ENCODE peak calls at places on chromosomes 13 and 19, in seven cellular contexts. E is adrenal gland, H is mammary epithelial cell, G is breast epithelium, D is lung, R is psoas muscle, P is left ventricle myocardium inferior. B is an unnamed sample.

GRCh38 chr19:35992902-35993765 is 1.9 kb upstream of the SDHAF1 start:
- DNase-seq in E (no peak), H (peak; percentile 76), G (no peak), D (no peak), R (no peak), P (no peak), B (no peak)

GRCh38 chr13:112911285-112911701 is 57.7 kb upstream of the MCF2L start:
- DNase-seq in E (no peak), H (no peak), G (no peak), D (no peak), R (no peak), P (no peak), B (no peak)

GRCh38 chr19:45638930-45639729 is at the start of gene EML2:
- DNase-seq in E (peak; percentile 54), H (peak; percentile 45), G (peak; percentile 57), D (peak; percentile 47), R (peak; percentile 60), P (peak; percentile 56), B (no peak)

GRCh38 chr13:31968473-31968872 is 63.1 kb upstream of the FRY start:
- DNase-seq in E (peak; percentile 16), H (no peak), G (no peak), D (peak; percentile 39), R (no peak), P (no peak), B (no peak)

GRCh38 chr13:35716644-35717170 is 240.2 kb upstream of the MAB21L1 start:
- DNase-seq in E (no peak), H (no peak), G (no peak), D (no peak), R (no peak), P (no peak), B (no peak)

GRCh38 chr13:50990540-50991506 is 81.2 kb downstream of the RNASEH2B start:
- DNase-seq in E (peak; percentile 54), H (no peak), G (no peak), D (no peak), R (peak; percentile 75), P (peak; percentile 50), B (no peak)

GRCh38 chr13:102293723-102294122 is 108.1 kb downstream of the FGF14 start:
- DNase-seq in E (no peak), H (no peak), G (no peak), D (no peak), R (no peak), P (no peak), B (no peak)

GRCh38 chr13:112731667-112732616 is 42.1 kb downstream of the ATP11A start:
- DNase-seq in E (no peak), H (no peak), G (no peak), D (no peak), R (no peak), P (no peak), B (no peak)

GRCh38 chr19:49188626-49189200 is 31.1 kb downstream of the TRPM4 start:
- DNase-seq in E (no peak), H (no peak), G (no peak), D (no peak), R (no peak), P (no peak), B (no peak)

GRCh38 chr13:95296326-95296939 is 4.8 kb downstream of the ABCC4 start:
- DNase-seq in E (peak; percentile 67), H (peak; percentile 14), G (no peak), D (peak; percentile 64), R (peak; percentile 74), P (peak; percentile 42), B (no peak)

GRCh38 chr13:113152894-113153809 is 5.3 kb upstream of the PROZ start:
- DNase-seq in E (peak; percentile 77), H (no peak), G (no peak), D (peak; percentile 45), R (peak; percentile 79), P (peak; percentile 48), B (peak; percentile 93)

GRCh38 chr13:27101847-27102246 is 69.8 kb downstream of the USP12 start:
- DNase-seq in E (no peak), H (no peak), G (no peak), D (no peak), R (no peak), P (no peak), B (no peak)

GRCh38 chr19:42471554-42472249 is 29.0 kb upstream of the CXCL17 start:
- DNase-seq in E (no peak), H (peak; percentile 55), G (peak; percentile 66), D (no peak), R (no peak), P (no peak), B (no peak)

GRCh38 chr13:50038266-50038665 is 23.0 kb downstream of the KCNRG start:
- DNase-seq in E (no peak), H (no peak), G (no peak), D (no peak), R (no peak), P (no peak), B (no peak)

GRCh38 chr19:41352609-41353465 is 885 bp downstream of the TGFB1 start:
- DNase-seq in E (peak; percentile 64), H (peak; percentile 58), G (no peak), D (peak; percentile 65), R (peak; percentile 68), P (peak; percentile 76), B (no peak)

GRCh38 chr13:87498681-87499080 is 172.5 kb upstream of the SLITRK5 start:
- DNase-seq in E (peak; percentile 11), H (peak; percentile 1), G (no peak), D (no peak), R (no peak), P (no peak), B (no peak)

GRCh38 chr19:42148270-42148669 is 16.0 kb upstream of the POU2F2 start:
- DNase-seq in E (no peak), H (no peak), G (no peak), D (no peak), R (no peak), P (no peak), B (no peak)

GRCh38 chr19:46886546-46887239 is 25.9 kb downstream of the ARHGAP35 start:
- DNase-seq in E (no peak), H (no peak), G (no peak), D (no peak), R (no peak), P (no peak), B (no peak)

GRCh38 chr19:11737964-11738745 is 591 bp downstream of the ZNF823 start:
- DNase-seq in E (peak; percentile 57), H (peak; percentile 42), G (peak; percentile 73), D (peak; percentile 70), R (peak; percentile 72), P (peak; percentile 31), B (peak; percentile 87)

GRCh38 chr13:114283581-114283980 is 2.2 kb downstream of the UPF3A start:
- DNase-seq in E (no peak), H (no peak), G (no peak), D (no peak), R (no peak), P (no peak), B (no peak)

GRCh38 chr13:114284680-114285079 is 3.3 kb downstream of the UPF3A start:
- DNase-seq in E (no peak), H (no peak), G (no peak), D (no peak), R (no peak), P (no peak), B (no peak)

GRCh38 chr13:114279770-114280169 is 1.6 kb upstream of the UPF3A start:
- DNase-seq in E (no peak), H (no peak), G (no peak), D (no peak), R (no peak), P (no peak), B (no peak)

GRCh38 chr13:114281351-114282142 is at the start of gene UPF3A:
- DNase-seq in E (peak; percentile 91), H (peak; percentile 87), G (peak; percentile 91), D (peak; percentile 90), R (peak; percentile 96), P (peak; percentile 93), B (peak; percentile 95)

GRCh38 chr13:114282143-114282685 is 813 bp downstream of the UPF3A start:
- DNase-seq in E (peak; percentile 36), H (peak; percentile 81), G (peak; percentile 54), D (peak; percentile 39), R (peak; percentile 66), P (peak; percentile 21), B (no peak)
- H3K4me3 ChIP-seq in E (peak overlapping the region; percentile 37), H (peak overlapping the region; percentile 97), G (peak overlapping the region; percentile 72), D (peak overlapping the region; percentile 72), R (peak overlapping the region; percentile 81), P (peak overlapping the region; percentile 78), B (peak overlapping the region; percentile 83)

GRCh38 chr19:10636304-10636972 is 11.1 kb downstream of the SLC44A2 start:
- DNase-seq in E (no peak), H (no peak), G (no peak), D (no peak), R (peak; percentile 63), P (no peak), B (no peak)
- H3K36me3 ChIP-seq in E (peaks cover 82% of the 10 kb centered on the region), H (peaks cover 28% of the 10 kb centered on the region), G (peaks cover 2% of the 10 kb centered on the region), D (peaks cover 58% of the 10 kb centered on the region), R (peaks cover 99% of the 10 kb centered on the region), P (peaks cover 92% of the 10 kb centered on the region), B (no peaks in the 10 kb centered on the region)

DNA sequence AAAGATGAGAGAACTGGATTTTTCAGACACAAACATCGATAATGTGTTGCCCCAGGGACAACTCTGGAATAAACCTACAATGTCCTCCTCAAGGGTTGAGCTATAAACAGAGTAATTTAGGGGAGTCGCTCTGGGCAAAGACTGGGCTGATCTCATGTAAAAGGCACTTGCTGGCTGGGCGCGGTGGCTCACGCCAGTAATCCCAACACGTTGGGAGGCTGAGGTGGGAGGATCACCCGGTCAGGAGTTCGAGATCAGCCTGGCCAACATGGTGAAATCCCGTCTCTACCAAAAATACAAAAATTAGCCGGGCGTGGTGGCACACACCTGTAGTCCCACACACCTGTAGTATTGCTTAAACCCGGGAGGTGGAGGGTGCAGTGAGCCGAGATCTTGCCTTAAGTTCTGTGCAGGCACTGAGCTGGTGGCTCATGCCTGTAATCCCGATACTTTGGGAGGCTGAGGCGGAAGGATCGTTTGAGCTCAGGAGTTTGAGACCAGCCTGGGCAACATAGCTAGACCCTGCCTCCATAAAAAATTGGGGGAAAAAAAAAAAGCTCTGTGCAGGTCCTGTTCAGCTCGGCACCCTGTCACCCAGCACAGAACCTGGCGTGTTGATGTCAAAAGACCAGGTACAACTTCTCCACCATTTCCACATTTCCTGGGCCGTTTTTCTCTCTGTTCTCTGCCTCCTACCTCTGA is 1.4 kb downstream of the TIMM44 start:
- DNase-seq in E (no peak), H (no peak), G (no peak), D (no peak), R (no peak), P (no peak), B (no peak)
- H3K4me3 ChIP-seq in E (no peak overlapping the region), H (peak overlapping the region; percentile 89), G (peak overlapping the region; percentile 75), D (no peak overlapping the region), R (peak overlapping the region; percentile 99), P (peak overlapping the region; percentile 75), B (peak overlapping the region; percentile 64)

DNA sequence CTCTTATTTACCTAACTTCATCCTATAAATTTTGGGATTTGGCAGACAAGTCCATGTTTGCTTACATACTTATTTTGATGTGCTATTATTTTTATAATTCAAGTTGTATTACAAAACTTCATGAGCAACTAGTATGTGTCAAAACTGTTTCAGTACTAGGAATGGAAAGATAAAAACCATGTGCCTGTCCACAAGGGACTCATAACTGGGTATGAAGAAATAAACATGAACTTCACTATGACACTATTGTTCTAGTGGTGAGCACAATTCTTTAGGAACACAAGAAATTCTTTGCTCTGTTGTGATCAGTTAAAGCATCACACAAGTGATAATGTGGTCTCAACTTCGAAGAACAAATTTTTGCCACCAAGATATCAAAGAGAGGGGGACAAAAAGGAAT is 97.5 kb upstream of the FBXL3 start:
- DNase-seq in E (no peak), H (no peak), G (no peak), D (no peak), R (no peak), P (no peak), B (no peak)
- H3K36me3 ChIP-seq in E (peaks cover 4% of the 10 kb centered on the region), H (peaks cover 5% of the 10 kb centered on the region), G (peaks cover 12% of the 10 kb centered on the region), D (peaks cover 5% of the 10 kb centered on the region), R (peaks cover 67% of the 10 kb centered on the region), P (peaks cover 62% of the 10 kb centered on the region), B (peaks cover 37% of the 10 kb centered on the region)

GRCh38 chr19:33064778-33065550 is at the start of gene RHPN2:
- DNase-seq in E (peak; percentile 42), H (peak; percentile 63), G (peak; percentile 69), D (peak; percentile 58), R (peak; percentile 64), P (peak; percentile 69), B (no peak)
- H3K4me3 ChIP-seq in E (no peak within 1 kb of the TSS), H (peak within 1 kb of the TSS; percentile 74), G (peak within 1 kb of the TSS; percentile 82), D (peak within 1 kb of the TSS; percentile 39), R (peak within 1 kb of the TSS; percentile 61), P (peak within 1 kb of the TSS; percentile 76), B (peak within 1 kb of the TSS; percentile 46)

B was measured in vagina.